ENCODE peak calls at places on chromosome 3, in nine cellular contexts. H, C, S, Y, V, R, Z, P and W are unnamed samples.

GRCh38 chr3:149547954-149548728 is 73.6 kb downstream of the TM4SF4 start:
- DNase-seq in H (no peak), C (peak), S (peak), Y (no peak), V (no peak), R (peak), Z (peak), P (peak), W (no peak)

GRCh38 chr3:127754411-127755304 is 67.7 kb downstream of the MGLL start:
- DNase-seq in H (no peak), C (no peak), S (no peak), Y (no peak), V (no peak), R (no peak), Z (no peak), P (no peak), W (no peak)

GRCh38 chr3:128619146-128619890 is 31.3 kb downstream of the RPN1 start:
- DNase-seq in H (no peak), C (peak), S (peak), Y (no peak), V (no peak), R (peak), Z (no peak), P (peak), W (no peak)

GRCh38 chr3:72847282-72847681 is 963 bp downstream of the SHQ1 start:
- DNase-seq in H (no peak), C (no peak), S (no peak), Y (no peak), V (no peak), R (peak), Z (no peak), P (no peak), W (no peak)

GRCh38 chr3:101829066-101829830 is 20.1 kb upstream of the NFKBIZ start:
- DNase-seq in H (peak), C (peak), S (peak), Y (no peak), V (no peak), R (no peak), Z (no peak), P (peak), W (no peak)

GRCh38 chr3:29137601-29138000 is 143.3 kb upstream of the RBMS3 start:
- DNase-seq in H (no peak), C (no peak), S (no peak), Y (no peak), V (no peak), R (no peak), Z (no peak), P (peak), W (no peak)

GRCh38 chr3:190718691-190719090 is 143.8 kb downstream of the GMNC start:
- DNase-seq in H (no peak), C (peak), S (peak), Y (no peak), V (no peak), R (peak), Z (no peak), P (peak), W (no peak)

GRCh38 chr3:136577791-136578190 is 174.4 kb downstream of the STAG1 start:
- DNase-seq in H (no peak), C (no peak), S (no peak), Y (no peak), V (no peak), R (no peak), Z (no peak), P (no peak), W (no peak)

GRCh38 chr3:177944228-177944661 is 592.0 kb upstream of the KCNMB2 start:
- DNase-seq in H (no peak), C (no peak), S (peak), Y (no peak), V (no peak), R (no peak), Z (no peak), P (no peak), W (no peak)

GRCh38 chr3:196274585-196274984 is 12.9 kb downstream of the PCYT1A start:
- DNase-seq in H (peak), C (peak), S (peak), Y (no peak), V (no peak), R (no peak), Z (no peak), P (peak), W (no peak)

GRCh38 chr3:15646924-15647511 is 45.5 kb downstream of the BTD start:
- DNase-seq in H (no peak), C (peak), S (peak), Y (no peak), V (no peak), R (peak), Z (peak), P (peak), W (no peak)

GRCh38 chr3:15205934-15206661 is at the start of gene CAPN7:
- DNase-seq in H (peak), C (peak), S (peak), Y (peak), V (peak), R (peak), Z (peak), P (peak), W (peak)

GRCh38 chr3:53696401-53697172 is 149.6 kb downstream of the CHDH start:
- DNase-seq in H (no peak), C (no peak), S (no peak), Y (no peak), V (no peak), R (no peak), Z (no peak), P (no peak), W (no peak)
- TF ChIP-seq CTCF in H (no peak), C (no peak), S (no peak), Y (no peak), V (peak), R (no peak), Z (no peak), P (no peak), W (no peak)

DNA sequence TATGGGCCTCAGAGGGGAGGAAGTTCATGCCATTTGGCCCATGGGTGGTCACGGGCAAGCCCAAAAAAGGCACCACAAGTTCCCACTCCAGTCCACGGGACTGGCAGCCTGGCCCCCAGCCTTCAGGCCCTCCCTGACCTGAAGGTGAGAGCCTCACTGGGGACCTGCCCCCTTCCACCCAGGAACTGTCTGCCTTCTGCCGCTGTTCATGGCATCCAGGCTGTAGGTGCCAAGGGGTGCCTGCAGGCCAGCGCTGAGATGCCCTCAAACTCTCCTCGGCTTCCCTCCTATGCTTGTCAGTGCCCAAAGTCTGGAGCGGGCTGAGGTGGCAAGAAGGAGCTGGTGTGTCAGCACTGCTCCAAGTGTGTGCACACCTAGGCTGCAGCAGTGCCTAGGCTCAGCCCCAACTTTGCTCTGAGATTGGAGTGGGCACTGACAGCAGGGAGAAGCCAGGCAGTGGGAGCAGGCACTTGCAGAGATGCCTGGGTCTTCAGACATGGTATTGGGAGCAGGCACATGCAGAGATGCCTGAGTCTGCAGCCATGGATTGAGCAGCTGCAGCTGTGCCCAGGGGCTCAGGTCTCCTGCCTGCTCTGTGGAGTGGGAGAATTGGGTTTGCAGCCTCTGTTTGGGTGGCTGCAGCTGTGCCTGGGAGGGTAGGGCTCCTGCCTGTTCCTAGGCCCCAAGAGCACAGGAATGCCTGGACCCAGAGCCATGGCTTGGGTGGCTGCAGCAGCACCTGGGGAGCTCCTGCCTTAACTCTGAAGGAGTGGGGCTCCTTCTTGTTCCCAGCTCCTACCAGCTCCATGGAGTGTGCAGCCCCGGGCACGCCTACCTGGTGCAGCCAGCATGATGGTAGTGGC is 44.0 kb upstream of the PRR23C start:
- DNase-seq in H (no peak), C (no peak), S (no peak), Y (no peak), V (no peak), R (no peak), Z (no peak), P (no peak), W (no peak)
- TF ChIP-seq CTCF in H (no peak), C (no peak), S (no peak), Y (no peak), V (no peak), R (no peak), Z (no peak), P (no peak), W (no peak)

GRCh38 chr3:153159771-153160397 is 2.1 kb upstream of the RAP2B start:
- DNase-seq in H (no peak), C (no peak), S (no peak), Y (no peak), V (no peak), R (no peak), Z (no peak), P (no peak), W (no peak)

GRCh38 chr3:153162513-153163348 is 705 bp downstream of the RAP2B start:
- DNase-seq in H (peak), C (peak), S (peak), Y (no peak), V (peak), R (no peak), Z (no peak), P (no peak), W (peak)

GRCh38 chr3:153161714-153162512 is at the start of gene RAP2B:
- DNase-seq in H (peak), C (peak), S (peak), Y (peak), V (peak), R (peak), Z (peak), P (peak), W (peak)

GRCh38 chr3:153160451-153161137 is 1.4 kb upstream of the RAP2B start:
- DNase-seq in H (peak), C (peak), S (peak), Y (peak), V (peak), R (peak), Z (peak), P (peak), W (peak)

GRCh38 chr3:153161138-153161713 is 800 bp upstream of the RAP2B start:
- DNase-seq in H (peak), C (peak), S (peak), Y (peak), V (peak), R (peak), Z (peak), P (peak), W (peak)
- TF ChIP-seq CTCF in H (no peak), C (no peak), S (no peak), Y (no peak), V (no peak), R (no peak), Z (no peak), P (no peak), W (no peak)

GRCh38 chr3:81419196-81419595 is 342.2 kb downstream of the GBE1 start:
- DNase-seq in H (no peak), C (peak), S (peak), Y (no peak), V (no peak), R (peak), Z (peak), P (peak), W (no peak)
- TF ChIP-seq CTCF in H (no peak), C (peak), S (peak), Y (peak), V (peak), R (peak), Z (peak), P (no peak), W (peak)

DNA sequence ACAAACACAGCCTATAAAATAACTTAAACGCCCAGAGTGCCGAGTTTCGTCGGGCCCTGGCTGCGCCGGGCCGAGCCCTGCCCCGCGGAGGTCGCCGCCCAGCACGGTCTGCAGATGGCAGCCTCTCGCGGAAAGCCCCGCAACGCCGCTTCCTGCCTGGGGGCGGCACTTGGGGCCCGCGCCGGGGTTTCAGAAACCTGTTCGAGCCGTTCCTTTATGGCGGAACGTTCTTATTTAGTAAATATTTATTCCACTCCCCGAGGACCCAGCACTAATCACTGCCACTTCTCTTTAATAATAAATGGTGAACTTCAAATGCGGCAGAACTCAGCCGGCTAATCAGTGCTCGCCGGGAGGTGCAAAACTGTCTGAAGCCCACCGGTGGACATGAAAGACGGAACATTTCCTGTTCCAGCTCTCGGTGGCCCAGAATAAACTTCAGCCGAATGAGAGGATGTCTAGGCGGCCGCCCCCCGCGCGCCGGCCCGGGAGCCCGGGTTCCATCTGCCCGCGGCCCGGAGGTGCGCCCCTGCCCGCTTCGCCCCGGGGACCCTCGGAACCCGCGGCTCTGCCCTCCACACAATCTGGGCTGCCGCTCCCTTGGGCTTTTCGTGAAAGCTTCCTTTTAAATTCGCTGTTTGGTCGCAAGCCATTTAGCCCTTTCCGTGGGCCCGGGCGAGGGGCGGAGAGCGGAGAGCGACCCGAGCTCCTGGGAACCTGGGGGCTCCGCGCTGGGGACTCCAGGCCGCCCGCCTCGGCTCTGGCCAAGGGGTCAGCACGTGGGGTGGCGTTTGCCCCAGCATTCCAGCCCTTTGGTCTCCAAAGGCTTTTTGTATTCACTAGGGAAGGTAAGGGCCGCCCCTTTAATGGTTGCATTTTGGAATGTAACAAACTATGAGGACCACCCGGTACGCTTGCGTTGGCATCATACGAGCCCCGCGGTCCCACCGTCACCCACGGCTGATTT is 110.8 kb upstream of the ATP11B start:
- DNase-seq in H (peak), C (peak), S (peak), Y (no peak), V (peak), R (peak), Z (peak), P (peak), W (peak)
- TF ChIP-seq CTCF in H (no peak), C (no peak), S (peak), Y (peak), V (peak), R (peak), Z (no peak), P (peak), W (peak)

GRCh38 chr3:175159202-175159601 is 300.1 kb downstream of the NAALADL2 start:
- DNase-seq in H (no peak), C (no peak), S (no peak), Y (no peak), V (no peak), R (no peak), Z (no peak), P (no peak), W (no peak)

GRCh38 chr3:175161291-175161690 is 302.2 kb downstream of the NAALADL2 start:
- DNase-seq in H (no peak), C (no peak), S (no peak), Y (no peak), V (no peak), R (no peak), Z (no peak), P (no peak), W (no peak)

DNA sequence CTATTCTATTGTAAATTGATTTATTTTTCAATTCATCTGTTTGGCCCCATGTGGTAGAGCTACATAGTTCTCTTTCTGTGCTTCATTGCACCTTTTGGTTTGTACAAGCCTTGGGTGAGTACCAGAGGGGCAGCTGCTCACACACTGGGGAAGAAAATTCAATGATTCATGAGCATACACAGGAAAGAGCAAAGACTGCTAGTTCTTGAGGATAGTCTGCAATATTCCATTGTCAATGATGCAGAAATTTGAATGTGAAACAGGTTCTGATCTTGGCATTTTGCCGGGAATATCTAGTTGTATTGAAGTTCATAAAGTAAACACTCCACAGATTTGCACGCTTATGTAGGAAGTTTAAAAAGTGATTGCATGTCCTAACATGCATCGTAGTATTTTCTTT is 304.6 kb downstream of the NAALADL2 start:
- DNase-seq in H (no peak), C (no peak), S (peak), Y (no peak), V (no peak), R (no peak), Z (no peak), P (peak), W (no peak)
- TF ChIP-seq CTCF in H (no peak), C (no peak), S (no peak), Y (no peak), V (no peak), R (no peak), Z (no peak), P (no peak), W (no peak)

DNA sequence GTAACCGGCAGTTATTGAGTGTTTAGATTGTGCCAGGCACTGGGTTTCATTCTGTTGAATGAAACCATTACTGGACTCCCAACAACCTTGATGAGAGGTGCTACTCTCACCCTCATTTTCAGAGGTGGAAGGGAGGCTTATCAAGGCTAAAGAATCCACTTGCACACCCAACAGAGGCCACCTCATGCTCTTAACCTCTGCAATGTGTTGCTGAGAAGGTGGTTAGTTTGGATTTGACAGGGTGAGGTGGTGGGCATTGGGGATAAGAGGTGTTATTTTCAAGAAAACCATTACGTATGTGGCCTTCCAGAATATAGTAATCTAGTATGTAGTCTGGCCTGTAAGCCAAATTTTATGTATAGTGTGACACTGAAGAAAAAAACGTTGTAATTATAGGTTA is 73.1 kb downstream of the FHIT start:
- DNase-seq in H (no peak), C (no peak), S (no peak), Y (no peak), V (no peak), R (no peak), Z (no peak), P (no peak), W (no peak)
- TF ChIP-seq CTCF in H (no peak), C (no peak), S (no peak), Y (no peak), V (no peak), R (no peak), Z (no peak), P (no peak), W (no peak)

DNA sequence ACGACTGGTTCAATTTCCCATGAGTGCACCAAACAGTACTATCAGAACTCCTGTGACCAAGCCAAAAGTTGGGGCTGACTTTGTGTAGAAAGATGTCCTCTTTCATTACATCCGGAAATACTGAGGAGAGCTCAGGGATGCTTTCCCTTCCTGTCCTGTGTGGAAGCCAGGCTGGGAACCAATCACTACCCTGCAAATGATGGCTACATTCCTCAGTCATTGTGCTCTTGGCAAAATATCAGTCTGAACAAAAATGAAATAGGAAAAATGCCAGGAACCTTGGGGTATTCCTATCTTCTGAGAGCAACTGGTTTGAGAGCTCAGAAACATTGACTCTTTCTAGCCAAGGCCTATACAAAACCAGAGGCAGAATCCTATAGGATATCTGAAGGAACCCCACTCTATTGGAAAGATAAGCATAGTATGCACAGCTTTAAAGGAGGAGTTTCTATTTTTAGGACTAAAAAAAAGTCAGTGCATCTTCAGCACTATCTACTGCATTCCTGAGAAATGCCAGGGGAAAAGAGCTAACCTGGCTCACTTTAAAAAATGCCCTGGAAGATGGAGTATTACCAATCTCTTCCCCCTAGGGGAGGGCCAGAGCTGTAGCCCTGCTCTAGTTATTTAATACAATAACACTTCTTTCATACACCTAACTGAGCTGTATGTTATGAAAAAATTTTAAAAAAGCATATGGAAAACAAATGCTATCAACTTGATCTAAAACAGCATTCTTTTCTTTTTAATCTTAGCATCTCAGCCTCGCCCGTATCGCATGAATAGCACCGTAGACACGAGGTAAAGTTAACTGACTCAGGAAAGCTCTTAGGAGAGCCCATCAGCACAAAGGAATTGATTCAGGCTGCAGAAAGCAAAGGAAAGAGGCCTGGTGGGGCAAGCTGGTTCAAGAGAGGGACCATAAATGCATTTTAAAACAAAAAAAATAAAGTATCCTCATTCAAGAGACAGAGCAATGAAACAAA is 50.0 kb downstream of the TGM4 start:
- DNase-seq in H (no peak), C (no peak), S (peak), Y (no peak), V (no peak), R (no peak), Z (no peak), P (no peak), W (no peak)
- TF ChIP-seq CTCF in H (no peak), C (no peak), S (no peak), Y (no peak), V (no peak), R (no peak), Z (no peak), P (no peak), W (no peak)

GRCh38 chr3:77377717-77378116 is 337.8 kb downstream of the ROBO2 start:
- DNase-seq in H (no peak), C (no peak), S (no peak), Y (no peak), V (no peak), R (no peak), Z (no peak), P (no peak), W (no peak)
- TF ChIP-seq CTCF in H (no peak), C (no peak), S (no peak), Y (no peak), V (no peak), R (no peak), Z (no peak), P (no peak), W (no peak)